ENCODE peak calls at places on chromosome X, in five cellular contexts. B is AG04449, X is pancreas, N is AG04450, J is tibial artery. L is an unnamed sample.

GRCh38 chrX:3181846-3182245 is 140.6 kb downstream of the ARSF start:
- DNase-seq in B (no peak), X (no peak), N (no peak), J (no peak), L (no peak)

GRCh38 chrX:13939741-13940597 is 89.7 kb downstream of the GEMIN8 start:
- DNase-seq in B (no peak), X (no peak), N (no peak), J (no peak), L (no peak)

GRCh38 chrX:97159916-97160800 is 276.4 kb downstream of the RPA4 start:
- DNase-seq in B (no peak), X (no peak), N (no peak), J (no peak), L (peak)

GRCh38 chrX:254630-255215 is 26.5 kb upstream of the PLCXD1 start:
- DNase-seq in B (no peak), X (no peak), N (no peak), J (no peak), L (no peak)

GRCh38 chrX:115642895-115643530 is 82.0 kb downstream of the PLS3 start:
- DNase-seq in B (no peak), X (peak), N (peak), J (peak), L (no peak)

GRCh38 chrX:103538728-103539127 is 19.4 kb upstream of the RAB40A start:
- DNase-seq in B (no peak), X (no peak), N (no peak), J (no peak), L (no peak)

GRCh38 chrX:9785944-9786741 is at the start of gene SHROOM2:
- DNase-seq in B (no peak), X (peak), N (no peak), J (no peak), L (no peak)

GRCh38 chrX:115649461-115650063 is 88.6 kb downstream of the PLS3 start:
- DNase-seq in B (no peak), X (no peak), N (no peak), J (no peak), L (no peak)

GRCh38 chrX:41665676-41666075 is 23.1 kb upstream of the GPR34 start:
- DNase-seq in B (no peak), X (no peak), N (no peak), J (no peak), L (no peak)

GRCh38 chrX:19904778-19905367 is 17.5 kb upstream of the SH3KBP1 start:
- DNase-seq in B (no peak), X (no peak), N (no peak), J (no peak), L (no peak)

GRCh38 chrX:150575415-150575814 is 7.0 kb downstream of the MTM1 start:
- DNase-seq in B (no peak), X (no peak), N (no peak), J (no peak), L (peak)

GRCh38 chrX:118349188-118349587 is 3.3 kb downstream of the WDR44 start:
- DNase-seq in B (no peak), X (no peak), N (no peak), J (no peak), L (no peak)

GRCh38 chrX:48927125-48927524 is 8.3 kb upstream of the PIM2 start:
- DNase-seq in B (no peak), X (no peak), N (no peak), J (no peak), L (no peak)

GRCh38 chrX:9379697-9380551 is 84.9 kb upstream of the TBL1X start:
- DNase-seq in B (no peak), X (no peak), N (no peak), J (no peak), L (no peak)

GRCh38 chrX:30181353-30181752 is 34.0 kb upstream of the MAGEB2 start:
- DNase-seq in B (no peak), X (no peak), N (no peak), J (no peak), L (no peak)

GRCh38 chrX:71619193-71619592 is 882 bp upstream of the CXCR3 start:
- DNase-seq in B (no peak), X (no peak), N (no peak), J (no peak), L (no peak)

GRCh38 chrX:34656842-34657780 is at the start of gene TMEM47:
- DNase-seq in B (no peak), X (peak), N (peak), J (peak), L (no peak)

GRCh38 chrX:129360175-129360574 is 163.1 kb downstream of the SMARCA1 start:
- DNase-seq in B (no peak), X (peak), N (no peak), J (peak), L (no peak)

GRCh38 chrX:12950851-12951589 is 23.9 kb upstream of the TMSB4X start:
- DNase-seq in B (no peak), X (no peak), N (no peak), J (no peak), L (no peak)

GRCh38 chrX:3788494-3789233 is 75.2 kb upstream of the PRKX start:
- DNase-seq in B (no peak), X (no peak), N (no peak), J (no peak), L (no peak)

GRCh38 chrX:148984238-148984637 is 483.8 kb downstream of the AFF2 start:
- DNase-seq in B (no peak), X (no peak), N (no peak), J (no peak), L (no peak)

GRCh38 chrX:100895365-100896075 is 21.4 kb upstream of the NOX1 start:
- DNase-seq in B (no peak), X (no peak), N (no peak), J (no peak), L (no peak)

GRCh38 chrX:9943420-9943819 is 23.7 kb upstream of the CLDN34 start:
- DNase-seq in B (no peak), X (no peak), N (no peak), J (no peak), L (no peak)

DNA sequence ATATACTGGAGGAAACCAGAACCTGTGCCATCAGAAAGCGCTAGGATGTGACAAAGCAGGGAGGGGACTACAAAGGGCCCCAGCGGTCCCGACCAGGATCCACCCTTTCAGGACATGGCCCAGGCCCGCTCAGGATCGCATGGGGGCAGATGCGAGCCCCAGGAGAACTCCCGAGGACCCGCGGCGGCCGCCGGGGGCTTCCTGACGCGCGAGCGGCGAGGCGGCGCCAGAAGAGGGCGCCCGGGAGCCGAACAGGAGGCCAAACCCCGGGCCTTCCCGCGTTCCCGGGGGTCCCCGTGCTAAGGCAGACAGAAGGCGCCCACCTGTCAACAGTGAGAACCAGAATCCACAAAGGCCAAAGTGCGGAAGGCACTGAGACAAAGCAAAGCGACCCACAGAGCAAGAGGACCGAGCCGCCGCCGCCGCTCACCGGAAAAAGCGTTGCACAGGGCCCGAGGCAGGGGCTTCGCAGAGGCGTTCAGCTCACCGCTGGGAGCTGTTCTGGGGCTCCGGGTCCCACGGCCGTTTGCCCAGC is 7.3 kb upstream of the OPN1LW start:
- DNase-seq in B (no peak), X (peak), N (no peak), J (peak), L (no peak)
- H3K4me3 ChIP-seq in B (peak), X (peak), N (peak), J (peak), L (peak)

DNA sequence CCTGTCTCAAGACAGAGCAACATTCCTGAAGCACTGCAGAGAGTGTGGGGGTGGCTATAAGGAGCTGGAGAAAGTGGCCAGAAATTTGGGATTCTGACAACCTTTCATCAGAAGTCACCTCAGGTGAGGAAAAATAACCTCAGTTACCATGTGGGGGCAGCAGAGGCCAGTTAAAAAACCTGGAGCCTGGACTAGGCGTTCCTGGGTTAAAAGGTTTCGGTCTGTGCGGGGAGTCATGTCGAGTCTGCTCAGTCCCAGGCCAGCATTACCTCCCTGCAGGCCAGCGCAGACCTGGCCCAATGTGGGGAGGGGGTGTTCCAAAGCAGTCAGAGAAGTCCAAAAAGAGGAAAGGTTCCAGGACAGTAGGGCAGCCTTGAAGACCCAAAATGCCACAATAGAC is 10.9 kb upstream of the NALF2 start:
- DNase-seq in B (no peak), X (no peak), N (no peak), J (no peak), L (no peak)
- TF ChIP-seq CTCF in B (peak), X (peak), N (peak), J (no peak), L (peak)

GRCh38 chrX:38327775-38328081 is 419 bp upstream of the RPGR start:
- DNase-seq in B (no peak), X (no peak), N (no peak), J (no peak), L (no peak)

GRCh38 chrX:38320819-38321218 is 6.5 kb downstream of the RPGR start:
- DNase-seq in B (no peak), X (no peak), N (no peak), J (no peak), L (no peak)

GRCh38 chrX:38327007-38327774 is at the start of gene RPGR:
- DNase-seq in B (no peak), X (peak), N (peak), J (peak), L (peak)

GRCh38 chrX:38326086-38326485 is 1.2 kb downstream of the RPGR start:
- DNase-seq in B (no peak), X (no peak), N (no peak), J (no peak), L (no peak)
- H3K4me3 ChIP-seq in B (peak), X (peak), N (peak), J (peak), L (peak)

DNA sequence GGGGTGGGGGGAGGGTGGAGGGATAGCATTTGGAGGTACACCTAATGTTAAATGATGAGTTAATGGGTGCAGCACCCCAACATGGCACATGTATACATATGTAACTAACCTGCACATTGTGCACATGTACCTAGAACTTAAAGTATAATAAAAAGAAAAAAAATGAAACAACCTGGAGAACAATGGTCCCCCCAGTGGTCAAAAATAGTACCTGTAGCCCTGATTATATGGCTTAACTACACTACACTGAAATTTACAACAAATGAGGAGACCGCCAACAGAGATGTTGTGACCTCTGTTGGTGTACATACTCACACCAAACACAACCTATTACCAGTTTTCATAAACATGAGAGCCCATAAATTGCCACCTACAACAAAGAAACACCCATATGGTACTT is 7.3 kb upstream of the MAGEE1 start:
- DNase-seq in B (no peak), X (no peak), N (no peak), J (no peak), L (no peak)
- TF ChIP-seq CTCF in B (no peak), X (no peak), N (no peak), J (no peak), L (peak)

DNA sequence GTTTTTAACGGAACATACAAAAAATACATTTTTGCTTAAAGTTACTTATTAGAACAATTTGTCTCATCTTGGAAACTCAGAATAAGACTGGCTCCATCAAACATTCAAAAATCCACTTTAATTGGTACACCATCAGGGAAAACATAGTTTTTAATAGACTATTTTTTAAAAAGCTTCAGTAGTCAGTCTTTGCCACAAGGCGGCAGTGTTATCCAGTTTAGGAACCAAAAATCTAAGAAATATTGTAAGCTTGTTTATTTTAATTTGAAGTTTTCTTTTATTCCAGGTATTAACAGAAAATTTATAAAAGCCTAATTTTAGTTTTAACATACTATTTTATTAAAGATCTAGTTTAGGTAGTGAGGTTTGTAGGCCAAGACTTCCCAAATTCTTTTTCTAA is 107.7 kb downstream of the APOOL start:
- DNase-seq in B (no peak), X (no peak), N (no peak), J (no peak), L (no peak)
- H3K4me3 ChIP-seq in B (no peak), X (no peak), N (no peak), J (no peak), L (no peak)

DNA sequence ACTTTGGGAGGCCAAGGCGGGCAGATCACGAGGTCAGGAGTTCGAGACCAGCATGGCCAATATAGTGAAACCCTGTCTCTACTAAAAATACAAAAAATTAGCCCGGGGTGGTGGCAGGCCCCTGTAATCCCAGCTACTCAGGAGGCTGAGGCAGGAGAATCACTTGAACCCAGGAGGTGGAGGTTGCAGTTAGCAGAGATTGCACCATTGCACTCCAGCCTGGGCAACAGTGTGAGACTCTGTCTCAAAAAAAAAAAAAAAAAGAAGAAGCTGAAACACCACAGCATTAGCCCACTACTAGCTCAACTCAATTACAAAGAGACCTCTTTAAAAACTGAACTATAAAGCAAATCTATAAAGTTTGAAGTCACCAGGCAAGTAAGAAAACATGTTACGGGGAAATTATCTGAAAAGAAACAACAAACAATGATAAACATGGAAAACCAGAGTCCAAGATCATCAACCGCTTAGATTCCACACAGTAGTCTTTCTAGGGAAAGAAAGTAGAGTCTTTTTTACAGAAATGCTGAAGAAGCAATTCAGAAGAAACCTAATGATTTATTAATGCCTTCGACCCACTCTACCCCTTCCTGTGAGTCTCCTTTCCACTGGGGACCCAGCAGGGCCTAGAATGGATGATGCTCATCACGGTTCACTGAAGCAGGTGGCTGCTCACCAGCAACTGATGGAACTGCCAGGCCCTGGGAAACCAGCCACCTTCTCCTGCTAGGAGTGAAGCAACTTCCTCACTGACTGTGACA is 6.6 kb downstream of the SAT1 start:
- DNase-seq in B (no peak), X (peak), N (no peak), J (no peak), L (no peak)
- TF ChIP-seq CTCF in B (no peak), X (no peak), N (no peak), J (no peak), L (no peak)

GRCh38 chrX:46327229-46328081 is 217.8 kb downstream of the ZNF674 start:
- DNase-seq in B (no peak), X (peak), N (no peak), J (no peak), L (peak)
- H3K4me3 ChIP-seq in B (no peak), X (no peak), N (no peak), J (peak), L (peak)

L was measured in epithelial cell of proximal tubule.